ENCODE peak calls at places on chromosome 6, in nine cellular contexts. C is stromal cell of bone marrow; G is sciatic nerve; J is mammary epithelial cell; K is naive thymus-derived CD4-positive, alpha-beta T cell; F is heart right ventricle; U is effector CD4-positive, alpha-beta T cell; I is natural killer cell; D is NCI-H774. Z is an unnamed sample.

GRCh38 chr6:144122861-144123260 is 27.5 kb upstream of the STX11 start:
- DNase-seq in D (no peak), G (no peak), I (no peak), K (no peak), U (no peak), J (no peak), C (no peak), F (no peak), Z (no peak)

GRCh38 chr6:85464260-85464644 is 14.4 kb downstream of the NT5E start:
- DNase-seq in G (no peak), F (no peak), C (peak; percentile 98), K (no peak), I (no peak), U (no peak), D (no peak), J (peak; percentile 92), Z (peak; percentile 99)

GRCh38 chr6:56849876-56850275 is 105.0 kb upstream of the BEND6 start:
- DNase-seq in K (no peak), I (no peak), F (no peak), J (peak; percentile 44), D (no peak), C (no peak), U (no peak), G (no peak), Z (peak; percentile 93)

GRCh38 chr6:39865011-39865888 is 69.0 kb downstream of the MOCS1 start:
- DNase-seq in D (no peak), J (peak; percentile 31), K (peak; percentile 28), I (peak; percentile 52), U (peak; percentile 33), F (peak; percentile 67), C (peak; percentile 49), G (peak; percentile 92), Z (peak; percentile 78)

GRCh38 chr6:130862370-130862769 is 35.2 kb downstream of the SMLR1 start:
- DNase-seq in C (no peak), I (no peak), K (no peak), G (no peak), D (no peak), U (no peak), F (no peak), J (no peak), Z (no peak)

GRCh38 chr6:31585531-31585930 is 546 bp upstream of the LST1 start:
- DNase-seq in D (no peak), J (no peak), I (no peak), K (peak; percentile 65), F (no peak), C (no peak), G (no peak), U (no peak), Z (no peak)

GRCh38 chr6:6918216-6918983 is 189.4 kb upstream of the RREB1 start:
- DNase-seq in D (no peak), F (no peak), G (no peak), C (peak; percentile 53), K (peak; percentile 19), I (no peak), U (no peak), J (peak; percentile 71), Z (peak; percentile 53)

GRCh38 chr6:89559487-89559886 is 79.1 kb downstream of the LYRM2 start:
- DNase-seq in D (no peak), F (no peak), G (no peak), K (no peak), U (no peak), J (no peak), C (no peak), I (no peak), Z (no peak)

GRCh38 chr6:137496392-137496767 is 2.2 kb upstream of the OLIG3 start:
- DNase-seq in K (no peak), C (no peak), F (no peak), G (no peak), U (no peak), D (no peak), J (no peak), I (no peak), Z (no peak)

GRCh38 chr6:118799826-118800225 is 94.1 kb upstream of the ASF1A start:
- DNase-seq in G (no peak), F (no peak), C (no peak), D (no peak), I (no peak), K (no peak), U (no peak), J (no peak), Z (no peak)

GRCh38 chr6:31414771-31415270 is 11.4 kb downstream of the MICA start:
- DNase-seq in U (no peak), K (no peak), C (no peak), I (no peak), D (no peak), J (no peak), F (no peak), G (no peak), Z (no peak)

GRCh38 chr6:35195120-35195780 is 18.5 kb upstream of the SCUBE3 start:
- DNase-seq in F (no peak), C (no peak), K (no peak), G (no peak), D (no peak), I (no peak), J (peak; percentile 17), U (no peak), Z (no peak)

GRCh38 chr6:1143655-1144054 is 168.2 kb upstream of the FOXQ1 start:
- DNase-seq in I (no peak), U (no peak), K (no peak), C (no peak), G (no peak), D (no peak), J (no peak), F (no peak), Z (peak; percentile 29)

GRCh38 chr6:33029297-33030184 is 20.1 kb upstream of the HLA-DOA start:
- DNase-seq in K (no peak), G (no peak), F (no peak), J (no peak), D (no peak), U (no peak), C (peak; percentile 57), I (no peak), Z (no peak)

GRCh38 chr6:145096846-145097245 is 638.5 kb downstream of the EPM2A start:
- DNase-seq in C (no peak), D (no peak), F (no peak), U (no peak), K (no peak), G (no peak), J (peak; percentile 24), I (no peak), Z (no peak)

GRCh38 chr6:141169419-141169818 is 963.3 kb upstream of the GJE1 start:
- DNase-seq in I (no peak), U (no peak), C (peak; percentile 9), K (no peak), D (no peak), J (no peak), G (no peak), F (no peak), Z (peak; percentile 84)

GRCh38 chr6:46217671-46218131 is 46.9 kb upstream of the ENPP5 start:
- DNase-seq in C (no peak), K (no peak), D (no peak), U (no peak), J (no peak), I (no peak), G (no peak), F (no peak), Z (no peak)

GRCh38 chr6:108944707-108945685 is 96.8 kb downstream of the ARMC2 start:
- DNase-seq in D (no peak), U (no peak), F (peak; percentile 53), I (no peak), K (no peak), G (no peak), C (peak; percentile 96), J (peak; percentile 75), Z (peak; percentile 84)

GRCh38 chr6:111113731-111114438 is 26.6 kb downstream of the SLC16A10 start:
- DNase-seq in J (no peak), U (no peak), I (no peak), G (no peak), F (peak; percentile 16), C (peak; percentile 61), D (no peak), K (peak; percentile 47), Z (peak; percentile 41)

GRCh38 chr6:66265737-66266136 is 558.7 kb upstream of the EYS start:
- DNase-seq in U (no peak), J (no peak), D (no peak), G (no peak), F (no peak), C (no peak), I (no peak), K (no peak), Z (no peak)

GRCh38 chr6:130324657-130325056 is 41.2 kb upstream of the TMEM200A start:
- DNase-seq in K (no peak), J (peak; percentile 52), G (no peak), D (no peak), F (no peak), U (no peak), C (peak; percentile 72), I (no peak), Z (peak; percentile 81)

GRCh38 chr6:30882764-30883475 is 1.4 kb upstream of the DDR1 start:
- DNase-seq in I (no peak), C (no peak), K (peak; percentile 40), G (peak; percentile 62), D (peak; percentile 19), U (no peak), J (peak; percentile 88), F (no peak), Z (no peak)

GRCh38 chr6:155813548-155813947 is 357.9 kb upstream of the NOX3 start:
- DNase-seq in U (no peak), D (no peak), I (no peak), G (no peak), C (no peak), J (no peak), F (no peak), K (no peak), Z (no peak)

GRCh38 chr6:30156262-30156599 is 4.8 kb downstream of the TRIM10 start:
- DNase-seq in I (no peak), F (no peak), K (no peak), G (no peak), J (peak; percentile 51), C (peak; percentile 16), D (no peak), U (no peak), Z (peak; percentile 73)